ENCODE peak calls at places on chromosomes 6 and 20, in five cellular contexts. Y is SW480; A is GM12865; L is activated CD4-positive, alpha-beta T cell treated with anti-CD3 and anti-CD28 coated beads for 24 hours; D is GOT3. G is an unnamed sample.

GRCh38 chr6:15312500-15312899 is 66.6 kb downstream of the JARID2 start:
- DNase-seq in Y (no peak), A (peak), D (no peak), L (no peak), G (no peak)

GRCh38 chr6:45421700-45422540 is 44.2 kb upstream of the SUPT3H start:
- DNase-seq in Y (peak), A (no peak), L (peak), D (peak), G (peak)

GRCh38 chr6:5132741-5133140 is 47.6 kb downstream of the PPP1R3G start:
- DNase-seq in L (no peak), D (no peak), A (peak), Y (no peak), G (peak)

GRCh38 chr6:36399970-36400369 is 12.5 kb upstream of the ETV7 start:
- DNase-seq in L (no peak), A (peak), Y (no peak), D (no peak), G (no peak)

GRCh38 chr20:43838703-43839060 is 76.0 kb upstream of the TOX2 start:
- DNase-seq in L (no peak), A (no peak), D (no peak), Y (no peak), G (no peak)

GRCh38 chr6:166530211-166531045 is 56.0 kb downstream of the RAMACL start:
- DNase-seq in L (no peak), Y (peak), D (no peak), A (no peak), G (no peak)

GRCh38 chr20:16178671-16179070 is 394.6 kb downstream of the KIF16B start:
- DNase-seq in L (no peak), Y (no peak), D (no peak), A (no peak), G (no peak)

GRCh38 chr6:79833264-79833663 is 114.1 kb downstream of the ELOVL4 start:
- DNase-seq in L (no peak), D (no peak), A (no peak), Y (no peak), G (no peak)

GRCh38 chr20:25017257-25017803 is 24.8 kb upstream of the APMAP start:
- DNase-seq in A (no peak), L (no peak), Y (no peak), D (no peak), G (no peak)

GRCh38 chr6:63496388-63496804 is 75.9 kb upstream of the LOC128125822 start:
- DNase-seq in A (no peak), Y (no peak), D (no peak), L (no peak), G (no peak)

GRCh38 chr6:34644716-34645115 is 51.9 kb downstream of the ILRUN start:
- DNase-seq in D (no peak), L (no peak), Y (no peak), A (peak), G (no peak)

GRCh38 chr20:14622796-14623195 is 285.4 kb upstream of the FLRT3 start:
- DNase-seq in D (no peak), L (no peak), Y (peak), A (peak), G (no peak)

GRCh38 chr6:3355011-3355357 is 96.2 kb downstream of the PSMG4 start:
- DNase-seq in D (no peak), Y (no peak), L (no peak), A (no peak), G (no peak)

GRCh38 chr6:20939161-20939775 is 405.0 kb downstream of the CDKAL1 start:
- DNase-seq in D (no peak), L (no peak), A (no peak), Y (no peak), G (no peak)

GRCh38 chr6:156905801-156906200 is 128.6 kb downstream of the ARID1B start:
- DNase-seq in D (no peak), L (no peak), A (no peak), Y (no peak), G (no peak)

GRCh38 chr6:6002809-6003333 is 3.9 kb downstream of the NRN1 start:
- DNase-seq in Y (no peak), D (no peak), A (no peak), L (no peak), G (no peak)

GRCh38 chr6:112145080-112145573 is 57.7 kb downstream of the FAM229B start:
- DNase-seq in L (no peak), A (no peak), Y (no peak), D (no peak), G (no peak)